ENCODE peak calls at places on chromosomes 7 and 10, in six cellular contexts. Z, Y, R, T, H and K are unnamed samples.
A peak's percentile ranks its signal among the peaks of the same experiment; 100 is the strongest.

GRCh38 chr7:100213672-100214071 is 6.1 kb upstream of the PVRIG start:
- DNase-seq in H (no peak), T (no peak), Y (no peak), Z (no peak), R (no peak), K (no peak)

GRCh38 chr7:25864943-25865633 is 286.9 kb upstream of the NFE2L3 start:
- DNase-seq in H (no peak), Z (no peak), R (no peak), Y (no peak), T (no peak), K (no peak)

GRCh38 chr10:114081911-114082583 is 38.4 kb downstream of the ADRB1 start:
- DNase-seq in Y (no peak), R (no peak), T (no peak), H (no peak), Z (no peak), K (no peak)

GRCh38 chr10:71312840-71313789 is 5.9 kb upstream of the SLC29A3 start:
- DNase-seq in R (peak; percentile 76), H (no peak), T (peak; percentile 58), Y (no peak), Z (peak; percentile 33), K (peak; percentile 57)

GRCh38 chr7:27262121-27262520 is 19.5 kb downstream of the EVX1 start:
- DNase-seq in Y (no peak), H (no peak), R (no peak), Z (no peak), T (no peak), K (no peak)

GRCh38 chr10:6737758-6738463 is 157.8 kb upstream of the PRKCQ start:
- DNase-seq in T (peak; percentile 61), Y (no peak), H (no peak), R (no peak), Z (no peak), K (no peak)

GRCh38 chr7:153190452-153190851 is 430.9 kb downstream of the ACTR3B start:
- DNase-seq in R (no peak), H (peak; percentile 54), Y (no peak), T (no peak), Z (no peak), K (no peak)

GRCh38 chr10:77405771-77406241 is 231.8 kb downstream of the KCNMA1 start:
- DNase-seq in T (peak; percentile 76), Z (no peak), H (peak; percentile 88), R (peak; percentile 78), Y (peak; percentile 56), K (peak; percentile 33)

GRCh38 chr10:125102821-125103220 is 57.5 kb downstream of the CTBP2 start:
- DNase-seq in Y (no peak), H (no peak), Z (no peak), R (no peak), T (no peak), K (no peak)

GRCh38 chr7:47218378-47219176 is 363.3 kb downstream of the TNS3 start:
- DNase-seq in H (no peak), Z (peak; percentile 29), R (no peak), Y (no peak), T (peak; percentile 55), K (no peak)

GRCh38 chr7:20432071-20432470 is 101.4 kb downstream of the ITGB8 start:
- DNase-seq in T (no peak), Y (no peak), Z (no peak), R (no peak), H (no peak), K (no peak)

GRCh38 chr10:126499744-126500143 is 111.5 kb upstream of the ADAM12 start:
- DNase-seq in H (no peak), Y (no peak), R (no peak), Z (no peak), T (no peak), K (no peak)

GRCh38 chr7:50531928-50532327 is 33.3 kb downstream of the DDC start:
- DNase-seq in H (no peak), Z (no peak), R (no peak), Y (no peak), T (no peak), K (no peak)

GRCh38 chr7:17441557-17441956 is 143.1 kb downstream of the AHR start:
- DNase-seq in Z (no peak), Y (no peak), T (no peak), H (no peak), R (no peak), K (no peak)

GRCh38 chr7:69599211-69599878 is 1.1 kb downstream of the AUTS2 start:
- DNase-seq in Y (no peak), H (peak; percentile 85), T (peak; percentile 50), Z (no peak), R (peak; percentile 19), K (peak; percentile 12)

GRCh38 chr7:3020416-3020815 is 23.3 kb downstream of the CARD11 start:
- DNase-seq in R (no peak), H (no peak), Z (no peak), Y (no peak), T (no peak), K (no peak)

GRCh38 chr10:99279626-99280111 is 44.0 kb upstream of the HPSE2 start:
- DNase-seq in R (no peak), Y (no peak), Z (peak; percentile 50), H (no peak), T (peak; percentile 57), K (no peak)

GRCh38 chr10:95355241-95355779 is 64.5 kb upstream of the PDLIM1 start:
- DNase-seq in Y (no peak), T (no peak), Z (no peak), H (no peak), R (no peak), K (no peak)

GRCh38 chr7:377069-378040 is 87.4 kb downstream of the FOXL3 start:
- DNase-seq in Y (peak; percentile 37), H (peak; percentile 73), Z (no peak), T (no peak), R (no peak), K (peak; percentile 16)

GRCh38 chr7:4931932-4932331 is 27.1 kb downstream of the MMD2 start:
- DNase-seq in T (no peak), H (peak; percentile 77), Z (no peak), Y (no peak), R (no peak), K (no peak)

GRCh38 chr10:94133239-94133638 is 139.5 kb downstream of the PLCE1 start:
- DNase-seq in H (no peak), T (peak; percentile 28), R (peak; percentile 61), Z (no peak), Y (peak; percentile 81), K (peak; percentile 81)

GRCh38 chr10:117167346-117168134 is 29.5 kb upstream of the VAX1 start:
- DNase-seq in R (no peak), H (peak; percentile 76), T (no peak), Z (no peak), Y (no peak), K (no peak)

GRCh38 chr10:117168135-117168674 is 29.1 kb upstream of the KCNK18 start:
- DNase-seq in T (peak; percentile 64), H (peak; percentile 98), Z (no peak), R (peak; percentile 62), Y (peak; percentile 62), K (peak; percentile 38)

GRCh38 chr10:117170244-117170643 is 27.0 kb upstream of the KCNK18 start:
- DNase-seq in R (no peak), H (peak; percentile 27), T (no peak), Z (no peak), Y (no peak), K (no peak)

GRCh38 chr10:117169480-117169879 is 27.8 kb upstream of the KCNK18 start:
- DNase-seq in T (no peak), Z (no peak), H (no peak), R (no peak), Y (no peak), K (no peak)

DNA sequence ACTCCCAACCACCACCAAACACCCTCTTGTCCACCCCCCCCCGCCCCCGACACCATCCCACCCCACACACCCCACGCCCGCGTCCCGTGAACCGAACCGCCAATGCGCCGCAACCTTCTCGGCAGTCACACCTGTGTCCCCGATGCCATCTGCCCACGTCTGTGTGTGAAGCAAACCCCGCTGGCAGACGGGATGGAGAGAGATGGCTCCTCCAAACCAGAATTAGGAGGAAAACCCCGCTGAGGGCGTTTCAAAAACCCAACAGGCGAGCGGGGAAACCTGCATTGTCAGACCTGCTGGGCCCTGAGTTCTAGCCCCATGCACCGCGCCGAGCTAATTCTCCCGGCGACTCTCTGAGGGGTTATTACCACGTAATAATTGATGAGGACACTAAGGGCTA is 28.6 kb upstream of the KCNK18 start:
- DNase-seq in Y (no peak), R (no peak), H (peak; percentile 74), Z (no peak), T (no peak), K (no peak)
- H3K4me3 ChIP-seq in Y (no peak overlapping the region), R (no peak overlapping the region), H (peak overlapping the region; percentile 45), Z (no peak overlapping the region), T (no peak overlapping the region), K (no peak overlapping the region)

GRCh38 chr10:14774214-14774580 is 500 bp downstream of the FAM107B start:
- DNase-seq in H (no peak), T (no peak), Z (no peak), R (no peak), Y (no peak), K (no peak)
- H3K4me3 ChIP-seq in H (no peak overlapping the region), T (no peak overlapping the region), Z (no peak overlapping the region), R (no peak overlapping the region), Y (no peak overlapping the region), K (no peak overlapping the region)

GRCh38 chr10:78932084-78932386 is 136.7 kb upstream of the ZMIZ1 start:
- DNase-seq in T (no peak), Y (no peak), H (no peak), Z (no peak), R (no peak), K (no peak)

GRCh38 chr10:78934499-78934898 is 134.3 kb upstream of the ZMIZ1 start:
- DNase-seq in Y (no peak), Z (no peak), H (no peak), R (no peak), T (no peak), K (no peak)

GRCh38 chr10:78932861-78933260 is 135.9 kb upstream of the ZMIZ1 start:
- DNase-seq in R (no peak), Z (no peak), H (no peak), Y (no peak), T (no peak), K (no peak)

GRCh38 chr10:78933828-78934227 is 134.9 kb upstream of the ZMIZ1 start:
- DNase-seq in H (no peak), Y (no peak), T (no peak), Z (no peak), R (no peak), K (no peak)

DNA sequence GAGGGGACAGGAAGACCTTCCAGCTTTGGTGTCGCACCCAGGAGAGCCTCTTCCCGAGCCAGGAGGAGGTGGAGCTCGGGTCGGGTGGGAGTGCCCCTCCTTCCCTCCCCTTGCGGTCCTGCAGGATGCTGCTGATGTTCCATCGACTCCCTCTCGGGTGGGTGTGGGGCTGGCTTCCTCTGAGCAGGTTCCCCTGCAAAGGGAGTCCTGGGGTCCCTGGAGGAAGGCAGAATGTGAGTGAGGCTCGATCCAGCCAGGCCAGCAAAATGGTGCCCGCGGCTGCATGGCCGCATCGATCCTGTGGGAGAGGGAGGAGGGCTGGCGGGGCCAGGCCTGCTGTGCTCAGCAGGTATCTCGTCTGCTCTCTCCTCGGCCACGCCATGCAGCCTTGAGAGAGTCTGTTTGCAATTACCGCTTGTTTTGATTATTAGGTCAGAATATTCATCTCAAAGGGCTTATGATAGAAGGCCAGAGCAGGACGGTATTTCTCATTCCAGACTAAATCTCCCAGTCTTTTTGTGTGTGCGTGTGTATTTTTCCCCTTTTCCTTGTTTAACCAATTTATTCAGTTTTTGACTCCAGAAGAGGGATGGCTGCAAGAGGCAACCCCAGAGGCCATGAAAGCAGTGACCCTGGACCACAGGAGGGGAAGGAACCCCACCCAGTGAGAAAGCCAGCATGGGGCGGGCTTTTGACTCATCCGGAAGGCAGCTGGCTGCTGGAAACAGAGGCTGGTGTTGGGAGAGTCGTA is 137.3 kb upstream of the ZMIZ1 start:
- DNase-seq in H (peak; percentile 62), Z (peak; percentile 53), R (peak; percentile 79), Y (no peak), T (peak; percentile 94), K (peak; percentile 77)
- H3K4me3 ChIP-seq in H (no peak overlapping the region), Z (no peak overlapping the region), R (no peak overlapping the region), Y (no peak overlapping the region), T (no peak overlapping the region), K (no peak overlapping the region)

GRCh38 chr10:30782543-30783461 is 153.2 kb upstream of the LYZL2 start:
- DNase-seq in Z (no peak), H (no peak), Y (no peak), T (peak; percentile 54), R (peak; percentile 59), K (peak; percentile 54)
- H3K4me3 ChIP-seq in Z (no peak overlapping the region), H (no peak overlapping the region), Y (no peak overlapping the region), T (peak overlapping the region; percentile 83), R (peak overlapping the region; percentile 91), K (no peak overlapping the region)